ENCODE peak calls at places on chromosomes 4 and X, in eight cellular contexts. M, K, Y, P, I, E, U and J are unnamed samples.

GRCh38 chr4:180636696-180637095 is 1606.5 kb upstream of the TENM3 start:
- DNase-seq in E (no peak), Y (no peak), K (no peak), P (no peak), I (no peak), U (no peak), M (no peak), J (no peak)

GRCh38 chrX:51461053-51462050 is 35.0 kb downstream of the NUDT11 start:
- DNase-seq in P (no peak), Y (peak; percentile 61), E (peak; percentile 20), M (no peak), K (no peak), I (peak; percentile 22), U (peak; percentile 53), J (no peak)

GRCh38 chr4:45063166-45063565 is 336.8 kb upstream of the GNPDA2 start:
- DNase-seq in K (peak; percentile 26), E (no peak), I (no peak), Y (no peak), U (no peak), M (no peak), P (no peak), J (no peak)

GRCh38 chr4:20354120-20354519 is 102.4 kb downstream of the SLIT2 start:
- DNase-seq in U (no peak), M (no peak), P (no peak), K (no peak), E (no peak), Y (peak; percentile 38), I (no peak), J (no peak)

GRCh38 chr4:115054836-115055235 is 58.6 kb downstream of the NDST4 start:
- DNase-seq in E (no peak), Y (no peak), M (no peak), I (no peak), P (no peak), U (no peak), K (no peak), J (no peak)

GRCh38 chrX:18885317-18886004 is 98.5 kb downstream of the PHKA2 start:
- DNase-seq in K (peak; percentile 41), E (peak; percentile 9), Y (peak; percentile 17), M (no peak), U (no peak), I (peak; percentile 13), P (no peak), J (no peak)

GRCh38 chr4:179695175-179695574 is 2252.9 kb upstream of the AGA start:
- DNase-seq in P (no peak), E (no peak), M (no peak), U (no peak), K (no peak), I (peak; percentile 18), Y (no peak), J (no peak)

GRCh38 chr4:165994706-165995105 is 121.7 kb downstream of the TLL1 start:
- DNase-seq in M (no peak), K (no peak), E (no peak), I (peak; percentile 6), P (no peak), Y (no peak), U (no peak), J (no peak)

GRCh38 chr4:139229534-139230039 is 50.4 kb downstream of the MGARP start:
- DNase-seq in Y (peak; percentile 79), I (peak; percentile 73), E (peak; percentile 34), P (no peak), U (peak; percentile 49), M (no peak), K (no peak), J (no peak)

GRCh38 chr4:168759959-168760527 is 250.0 kb downstream of the CBR4 start:
- DNase-seq in M (no peak), K (no peak), P (no peak), I (no peak), Y (no peak), E (no peak), U (no peak), J (no peak)

GRCh38 chr4:153115322-153116100 is 88.7 kb upstream of the TRIM2 start:
- DNase-seq in M (no peak), K (peak; percentile 38), I (peak; percentile 83), P (no peak), U (peak; percentile 69), Y (no peak), E (peak; percentile 84), J (no peak)

GRCh38 chrX:3514996-3515395 is 168.5 kb upstream of the MXRA5 start:
- DNase-seq in P (no peak), M (no peak), K (no peak), I (peak; percentile 83), U (no peak), Y (no peak), E (no peak), J (no peak)

GRCh38 chr4:1244978-1245471 is 3.9 kb downstream of the CTBP1 start:
- DNase-seq in U (no peak), E (no peak), I (no peak), M (peak; percentile 55), K (no peak), Y (no peak), P (peak; percentile 27), J (no peak)

GRCh38 chrX:15043538-15043937 is 170.3 kb downstream of the MOSPD2 start:
- DNase-seq in Y (no peak), P (no peak), M (no peak), K (no peak), E (no peak), I (no peak), U (no peak), J (no peak)

GRCh38 chr4:20698382-20698781 is 1.9 kb upstream of the PACRGL start:
- DNase-seq in M (no peak), P (no peak), U (no peak), K (no peak), I (peak; percentile 57), E (no peak), Y (no peak), J (no peak)

GRCh38 chr4:21885241-21885640 is 63.3 kb downstream of the KCNIP4 start:
- DNase-seq in I (peak; percentile 80), U (no peak), Y (no peak), K (no peak), E (no peak), P (no peak), M (no peak), J (no peak)

GRCh38 chr4:173424899-173425805 is 26.2 kb upstream of the SCRG1 start:
- DNase-seq in U (no peak), P (no peak), K (no peak), M (no peak), I (peak; percentile 90), Y (no peak), E (no peak), J (no peak)

GRCh38 chr4:119303587-119304305 is 18.2 kb downstream of the FABP2 start:
- DNase-seq in Y (no peak), I (no peak), K (no peak), U (no peak), P (no peak), M (no peak), E (no peak), J (no peak)

GRCh38 chrX:11759461-11760311 is 1.6 kb downstream of the MSL3 start:
- DNase-seq in K (peak; percentile 76), Y (peak; percentile 85), U (peak; percentile 92), M (no peak), P (peak; percentile 79), E (peak; percentile 76), I (peak; percentile 93), J (peak; percentile 80)

GRCh38 chr4:161359491-161359890 is 804.3 kb downstream of the FSTL5 start:
- DNase-seq in M (no peak), K (no peak), P (no peak), Y (no peak), E (no peak), U (peak; percentile 14), I (no peak), J (no peak)

GRCh38 chr4:24970191-24970590 is 57.3 kb upstream of the CCDC149 start:
- DNase-seq in P (no peak), K (no peak), M (no peak), U (no peak), I (no peak), E (no peak), Y (no peak), J (no peak)

DNA sequence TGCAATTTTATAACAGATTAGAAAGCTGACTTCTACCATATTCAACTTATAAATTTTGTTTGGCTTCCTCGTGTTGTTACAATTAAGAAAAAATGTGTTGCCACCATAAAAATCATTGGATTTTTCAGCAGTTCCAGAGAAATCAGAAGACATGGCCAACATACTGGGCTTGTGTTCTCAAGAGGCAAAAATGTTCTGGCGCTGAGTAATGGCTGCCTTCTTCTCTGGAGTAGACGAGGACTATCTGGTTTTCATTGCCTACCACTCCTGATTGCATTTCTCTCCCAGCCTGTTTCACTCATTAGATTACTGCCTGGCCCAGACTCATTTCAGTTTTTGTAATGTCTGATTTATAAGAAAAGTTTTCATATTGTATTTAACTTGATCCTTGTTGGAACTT is 122.3 kb downstream of the ARHGAP10 start:
- DNase-seq in Y (no peak), E (no peak), K (no peak), P (no peak), I (peak; percentile 56), U (no peak), M (no peak), J (no peak)
- H3K27ac ChIP-seq in Y (no peak overlapping the region), E (no peak overlapping the region), K (peak overlapping the region; percentile 75), P (no peak overlapping the region), I (peak overlapping the region; percentile 80), U (no peak overlapping the region), M (peak overlapping the region; percentile 79), J (no peak overlapping the region)

DNA sequence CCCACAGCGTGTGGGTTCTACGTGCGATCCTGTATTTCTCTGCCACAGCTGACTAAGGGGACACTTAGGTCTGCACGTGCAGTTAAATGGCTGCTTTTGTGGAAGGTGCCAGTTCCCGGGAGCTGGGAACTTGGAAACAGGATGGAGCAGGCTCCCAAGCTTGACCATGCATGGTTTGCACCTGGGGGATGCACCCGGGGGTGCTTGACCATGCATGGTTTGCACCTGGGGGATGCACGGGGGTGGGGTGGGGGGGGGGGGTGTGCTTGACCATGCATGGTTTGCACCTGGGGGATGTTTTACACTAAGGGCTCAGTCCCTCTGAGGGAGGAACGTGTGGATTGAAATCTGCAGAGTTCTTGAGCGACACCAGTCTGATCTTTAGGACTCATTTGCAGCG is 5.7 kb downstream of the WFS1 start:
- DNase-seq in P (no peak), M (no peak), E (no peak), I (no peak), U (no peak), K (no peak), Y (no peak), J (no peak)
- H3K27ac ChIP-seq in P (no peak overlapping the region), M (no peak overlapping the region), E (no peak overlapping the region), I (no peak overlapping the region), U (no peak overlapping the region), K (peak overlapping the region; percentile 93), Y (no peak overlapping the region), J (peak overlapping the region; percentile 71)

GRCh38 chr4:8120518-8120917 is 38.1 kb downstream of the ABLIM2 start:
- DNase-seq in U (no peak), Y (no peak), M (no peak), E (no peak), K (no peak), P (peak; percentile 60), I (no peak), J (no peak)
- H3K27ac ChIP-seq in U (no peak overlapping the region), Y (no peak overlapping the region), M (no peak overlapping the region), E (no peak overlapping the region), K (no peak overlapping the region), P (no peak overlapping the region), I (no peak overlapping the region), J (no peak overlapping the region)

DNA sequence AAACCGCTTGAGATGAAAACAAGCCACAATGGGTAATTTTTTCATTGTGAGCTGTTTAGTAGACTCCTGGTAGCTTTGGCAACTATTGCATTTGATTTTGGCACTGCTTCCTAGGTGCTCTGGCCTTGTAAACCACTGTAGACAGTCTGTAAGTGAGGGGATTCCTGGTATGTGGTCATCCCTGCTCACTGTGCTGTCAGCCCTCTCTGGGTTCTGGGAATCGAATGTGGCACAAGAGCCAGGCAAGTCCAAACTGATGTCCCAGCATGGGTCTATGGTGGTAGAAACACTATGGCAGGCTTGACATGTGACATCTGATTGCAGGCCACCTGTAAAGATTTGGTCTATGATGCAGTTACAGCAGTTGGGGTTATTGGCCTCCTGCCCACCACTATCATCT is 2.5 kb downstream of the USP51 start:
- DNase-seq in K (no peak), E (no peak), U (no peak), P (no peak), Y (no peak), M (no peak), I (no peak), J (peak; percentile 0)
- H3K27ac ChIP-seq in K (no peak overlapping the region), E (no peak overlapping the region), U (no peak overlapping the region), P (no peak overlapping the region), Y (no peak overlapping the region), M (no peak overlapping the region), I (no peak overlapping the region), J (peak overlapping the region; percentile 69)